ENCODE peak calls at places on chromosomes 16 and 17, in four cellular contexts. C is GM12865, S is body of pancreas, P is left ventricle myocardium inferior. W is an unnamed sample.

GRCh38 chr16:69397821-69398521 is 12.2 kb upstream of the TERF2 start:
- DNase-seq in C (peak), S (peak), P (no peak), W (peak)

GRCh38 chr16:50038756-50039529 is 13.9 kb downstream of the CNEP1R1 start:
- DNase-seq in C (no peak), S (peak), P (peak), W (no peak)

GRCh38 chr17:20241855-20242254 is 225.5 kb downstream of the LGALS9B start:
- DNase-seq in C (no peak), S (no peak), P (no peak), W (no peak)

GRCh38 chr17:43609613-43610385 is 51.9 kb downstream of the MEOX1 start:
- DNase-seq in C (no peak), S (no peak), P (no peak), W (no peak)

GRCh38 chr16:31138621-31139578 is 3.4 kb upstream of the PRSS8 start:
- DNase-seq in C (no peak), S (peak), P (peak), W (peak)

GRCh38 chr16:54873081-54873480 is 57.6 kb upstream of the IRX5 start:
- DNase-seq in C (no peak), S (no peak), P (no peak), W (peak)

GRCh38 chr17:9587969-9588656 is 11.7 kb downstream of the CFAP52 start:
- DNase-seq in C (no peak), S (no peak), P (no peak), W (no peak)

GRCh38 chr17:30290696-30291570 is 811 bp downstream of the BLMH start:
- DNase-seq in C (peak), S (peak), P (peak), W (peak)

GRCh38 chr16:29824589-29825144 is 4.4 kb downstream of the MVP start:
- DNase-seq in C (no peak), S (no peak), P (no peak), W (peak)

GRCh38 chr16:89471225-89471624 is 19.1 kb downstream of the ANKRD11 start:
- DNase-seq in C (no peak), S (no peak), P (no peak), W (peak)

GRCh38 chr17:63694974-63695773 is 4.8 kb downstream of the LIMD2 start:
- DNase-seq in C (peak), S (no peak), P (no peak), W (no peak)

GRCh38 chr16:30110661-30111060 is 2.7 kb downstream of the GDPD3 start:
- DNase-seq in C (no peak), S (no peak), P (no peak), W (no peak)

GRCh38 chr16:31078597-31079341 is 4.5 kb downstream of the ZNF646 start:
- DNase-seq in C (no peak), S (no peak), P (no peak), W (no peak)

GRCh38 chr16:69005641-69006355 is 99.7 kb upstream of the HAS3 start:
- DNase-seq in C (peak), S (no peak), P (no peak), W (no peak)

GRCh38 chr16:88628512-88628974 is 9.8 kb upstream of the IL17C start:
- DNase-seq in C (no peak), S (no peak), P (peak), W (no peak)

GRCh38 chr17:45861185-45861584 is 16.5 kb downstream of the SPPL2C start:
- DNase-seq in C (no peak), S (no peak), P (no peak), W (no peak)

GRCh38 chr16:21092951-21093350 is 57.7 kb downstream of the DNAH3 start:
- DNase-seq in C (no peak), S (no peak), P (no peak), W (no peak)

GRCh38 chr17:74852237-74853047 is 7.2 kb downstream of the GRIN2C start:
- DNase-seq in C (peak), S (peak), P (no peak), W (peak)

GRCh38 chr16:19520861-19521331 is 1.0 kb downstream of the GDE1 start:
- DNase-seq in C (peak), S (peak), P (no peak), W (peak)

GRCh38 chr16:67864594-67864993 is 8.3 kb upstream of the EDC4 start:
- DNase-seq in C (no peak), S (no peak), P (no peak), W (no peak)

GRCh38 chr17:5272313-5272712 is 9.8 kb upstream of the RABEP1 start:
- DNase-seq in C (no peak), S (no peak), P (no peak), W (peak)

GRCh38 chr17:75921596-75921995 is 16.9 kb upstream of the MRPL38 start:
- DNase-seq in C (no peak), S (no peak), P (no peak), W (no peak)

GRCh38 chr16:4915226-4915761 is 21.7 kb downstream of the PPL start:
- DNase-seq in C (peak), S (no peak), P (no peak), W (no peak)

GRCh38 chr17:44900894-44901293 is 1.6 kb upstream of the EFTUD2 start:
- DNase-seq in C (no peak), S (no peak), P (no peak), W (peak)

GRCh38 chr17:17855976-17856375 is 19.2 kb upstream of the SREBF1 start:
- DNase-seq in C (no peak), S (peak), P (no peak), W (no peak)

GRCh38 chr16:89349947-89350633 is 132.6 kb downstream of the ZNF778 start:
- DNase-seq in C (no peak), S (no peak), P (no peak), W (no peak)

GRCh38 chr16:85610059-85610445 is 3.1 kb upstream of the GSE1 start:
- DNase-seq in C (no peak), S (no peak), P (no peak), W (no peak)

GRCh38 chr16:15708096-15708495 is 58.1 kb downstream of the NDE1 start:
- DNase-seq in C (no peak), S (no peak), P (no peak), W (no peak)

GRCh38 chr16:997440-998051 is 16.0 kb downstream of the SOX8 start:
- DNase-seq in C (no peak), S (peak), P (peak), W (no peak)

GRCh38 chr17:32253117-32253611 is 12.5 kb upstream of the RHBDL3 start:
- DNase-seq in C (peak), S (peak), P (peak), W (peak)

GRCh38 chr17:50956409-50956749 is 90.2 kb upstream of the TOB1 start:
- DNase-seq in C (no peak), S (no peak), P (no peak), W (no peak)

GRCh38 chr16:67967183-67967955 is 1.1 kb downstream of the SLC12A4 start:
- DNase-seq in C (peak), S (no peak), P (no peak), W (peak)

GRCh38 chr17:83012161-83012800 is 67.1 kb upstream of the METRNL start:
- DNase-seq in C (no peak), S (no peak), P (no peak), W (no peak)

GRCh38 chr17:48725294-48726064 is 2.5 kb downstream of the PRAC2 start:
- DNase-seq in C (no peak), S (no peak), P (no peak), W (no peak)
- H3K4me3 ChIP-seq in C (no peak), S (no peak), P (peak), W (no peak)

GRCh38 chr16:12358898-12359297 is 382.4 kb downstream of the SNX29 start:
- DNase-seq in C (no peak), S (no peak), P (no peak), W (no peak)

GRCh38 chr16:12361016-12361415 is 384.5 kb downstream of the SNX29 start:
- DNase-seq in C (no peak), S (no peak), P (no peak), W (no peak)

GRCh38 chr16:12354296-12354818 is 377.8 kb downstream of the SNX29 start:
- DNase-seq in C (no peak), S (no peak), P (no peak), W (no peak)

GRCh38 chr16:12360240-12360639 is 383.7 kb downstream of the SNX29 start:
- DNase-seq in C (no peak), S (no peak), P (no peak), W (no peak)

GRCh38 chr16:12356622-12357365 is 380.3 kb downstream of the SNX29 start:
- DNase-seq in C (no peak), S (no peak), P (no peak), W (no peak)
- TF ChIP-seq CTCF in C (no peak), S (no peak), P (no peak), W (no peak)

GRCh38 chr17:81309140-81309858 is 14.2 kb upstream of the SLC38A10 start:
- DNase-seq in C (peak), S (peak), P (peak), W (no peak)
- H3K4me3 ChIP-seq in C (no peak), S (no peak), P (peak), W (peak)

GRCh38 chr17:7312432-7313027 is 2.6 kb downstream of the GPS2 start:
- DNase-seq in C (no peak), S (no peak), P (no peak), W (no peak)

GRCh38 chr17:7311110-7311698 is 3.8 kb downstream of the EIF5A start:
- DNase-seq in C (no peak), S (no peak), P (no peak), W (no peak)

GRCh38 chr17:7314719-7315569 is at the start of gene GPS2:
- DNase-seq in C (peak), S (peak), P (peak), W (peak)

GRCh38 chr17:7313890-7314718 is 1.1 kb downstream of the GPS2 start:
- DNase-seq in C (peak), S (no peak), P (no peak), W (no peak)

DNA sequence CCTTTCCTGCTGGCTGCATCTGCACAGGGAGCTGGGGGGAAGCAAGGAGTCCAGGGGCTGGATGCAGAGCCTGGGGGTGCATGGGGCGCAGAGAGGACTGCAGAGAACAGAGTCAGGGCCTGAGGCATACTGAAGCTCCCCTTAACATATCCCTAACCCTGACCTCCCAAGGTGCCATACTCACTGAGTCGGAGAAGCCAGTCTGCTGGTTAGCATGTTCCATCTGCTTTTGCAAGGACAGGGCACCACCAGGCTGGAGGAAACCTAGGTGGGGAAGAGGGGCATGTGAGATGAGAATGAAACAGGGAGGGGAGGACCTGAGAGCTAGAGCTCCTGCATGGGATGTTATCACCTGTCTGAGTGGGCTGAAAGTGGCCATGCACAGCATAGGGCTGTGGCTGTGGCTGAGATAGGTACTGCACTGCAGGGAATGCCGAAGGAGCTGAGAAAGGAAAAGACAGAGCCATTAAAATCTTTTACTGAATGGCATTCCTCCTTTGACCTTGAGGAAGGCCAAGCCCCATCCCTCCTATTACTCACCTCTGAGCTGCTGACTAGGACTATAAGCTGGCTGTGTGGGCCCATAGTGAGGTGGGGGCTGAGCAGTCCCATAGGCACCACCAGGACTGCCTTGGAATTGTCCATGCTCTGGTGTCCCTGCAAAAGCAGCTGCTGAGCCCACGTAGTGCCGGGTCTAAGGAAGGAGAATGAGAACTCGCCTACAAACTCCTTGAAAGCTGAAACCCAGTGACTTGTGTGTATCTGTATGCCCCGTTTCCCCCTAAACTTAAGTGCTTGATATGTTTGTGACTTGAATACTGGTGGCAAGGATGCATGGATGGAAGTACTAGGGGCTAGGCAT is 1.9 kb downstream of the GPS2 start:
- DNase-seq in C (peak), S (no peak), P (no peak), W (no peak)
- TF ChIP-seq CTCF in C (no peak), S (no peak), P (no peak), W (peak)

DNA sequence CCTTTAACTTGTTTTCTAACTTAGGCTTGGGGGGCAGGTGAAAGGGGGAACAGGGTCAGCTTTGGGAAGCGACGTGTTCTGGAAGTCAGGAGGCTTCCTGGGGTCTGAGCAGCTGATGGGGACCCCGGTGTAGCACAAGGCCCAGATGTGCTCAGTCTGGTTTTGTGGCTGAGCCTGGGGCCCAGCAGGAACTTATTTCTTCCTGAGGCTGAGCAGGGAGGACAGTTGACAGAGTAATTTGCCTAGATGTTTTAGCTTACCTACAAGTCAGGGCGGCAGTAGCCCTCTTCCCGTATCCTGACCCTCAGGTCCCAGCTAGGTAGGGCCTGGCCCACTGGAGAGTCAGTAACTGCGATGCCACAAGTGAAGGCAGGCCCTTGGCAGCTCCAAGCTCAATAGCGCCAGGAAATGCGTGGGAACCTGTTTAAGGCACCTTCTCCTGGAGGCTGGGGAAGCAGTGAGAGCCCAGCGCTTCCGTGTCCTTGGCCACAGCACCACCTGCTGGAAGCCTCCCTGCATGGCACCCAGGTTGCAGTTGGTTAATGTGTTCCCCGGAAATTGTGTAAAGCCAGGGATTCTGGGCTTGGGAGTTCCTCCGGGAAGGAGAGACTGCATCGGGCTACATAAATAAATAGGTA is 5.2 kb downstream of the CCR7 start:
- DNase-seq in C (peak), S (peak), P (peak), W (peak)
- H3K4me3 ChIP-seq in C (peak), S (no peak), P (peak), W (no peak)

GRCh38 chr17:8189711-8190477 is at the start of gene BORCS6:
- DNase-seq in C (peak), S (peak), P (peak), W (peak)
- TF ChIP-seq CTCF in C (peak), S (no peak), P (peak), W (peak)

GRCh38 chr17:67272312-67273050 is 27.5 kb upstream of the HELZ start:
- DNase-seq in C (peak), S (no peak), P (no peak), W (no peak)
- H3K4me3 ChIP-seq in C (no peak), S (no peak), P (no peak), W (no peak)

DNA sequence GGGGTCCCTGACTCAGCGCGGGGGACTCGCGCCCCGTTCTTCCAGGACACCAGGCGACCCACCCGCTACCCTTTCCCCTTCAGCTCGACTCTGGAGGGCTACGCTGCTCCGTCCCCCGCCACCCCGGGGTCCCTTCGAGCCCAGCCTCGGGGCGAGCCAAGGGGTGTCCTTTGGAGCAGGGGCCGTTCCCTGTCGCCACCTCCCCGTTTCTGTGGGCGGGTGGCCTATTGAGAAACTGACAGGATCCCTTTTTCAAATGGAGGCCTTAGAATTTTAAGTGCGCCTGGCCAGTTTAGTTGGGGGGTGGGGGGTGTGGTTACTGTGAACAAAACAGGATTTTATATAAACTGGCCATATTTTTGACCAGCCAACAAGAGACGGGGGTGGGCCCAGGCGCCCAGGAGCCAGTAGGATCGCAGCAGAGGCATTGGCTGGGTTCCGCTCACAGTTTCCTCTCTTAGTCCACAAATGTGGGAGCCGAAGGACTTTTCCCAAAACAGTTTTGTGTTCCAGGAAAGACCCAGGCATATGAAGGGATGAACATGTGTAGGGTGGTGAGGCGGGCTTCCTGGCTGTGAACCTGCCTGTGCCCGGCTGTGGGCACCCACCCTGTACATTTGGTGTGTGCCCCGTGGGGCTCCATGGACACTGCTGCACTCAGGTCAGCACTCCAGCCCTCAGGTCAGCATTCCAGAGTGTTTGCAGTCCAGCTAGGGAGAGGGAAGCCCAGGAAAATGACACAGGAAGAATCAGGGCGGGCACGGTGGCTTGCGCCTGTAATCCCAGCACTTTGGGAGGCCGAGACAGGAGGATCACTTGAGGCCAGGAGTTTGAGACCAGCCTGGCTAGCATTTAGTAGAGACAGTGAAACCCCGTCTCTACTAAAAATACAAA is 722 bp upstream of the TIMP2 start:
- DNase-seq in C (no peak), S (peak), P (peak), W (no peak)
- TF ChIP-seq CTCF in C (no peak), S (peak), P (no peak), W (no peak)

GRCh38 chr17:57669671-57670529 is 75.2 kb downstream of the CCDC182 start:
- DNase-seq in C (no peak), S (no peak), P (no peak), W (no peak)

GRCh38 chr17:57672971-57673370 is 72.1 kb downstream of the CCDC182 start:
- DNase-seq in C (no peak), S (no peak), P (no peak), W (no peak)

GRCh38 chr17:57670769-57671545 is 74.1 kb downstream of the CCDC182 start:
- DNase-seq in C (no peak), S (no peak), P (no peak), W (no peak)

GRCh38 chr17:57672205-57672632 is 72.9 kb downstream of the CCDC182 start:
- DNase-seq in C (no peak), S (no peak), P (no peak), W (peak)

GRCh38 chr17:57671546-57672204 is 73.4 kb downstream of the CCDC182 start:
- DNase-seq in C (peak), S (peak), P (peak), W (no peak)
- H3K4me3 ChIP-seq in C (no peak), S (no peak), P (no peak), W (no peak)